ENCODE peak calls at places on chromosomes 13 and 19, in six cellular contexts. A is left ventricle myocardium inferior, T is heart left ventricle, W is pancreas, B is cardiac muscle cell, Q is colonic mucosa. Z is an unnamed sample.

GRCh38 chr19:1422943-1423342 is 15.3 kb upstream of the RPS15 start:
- DNase-seq in Q (no peak), B (no peak), T (no peak), W (no peak), A (no peak), Z (no peak)

GRCh38 chr19:6135367-6135766 is at the start of gene ACSBG2:
- DNase-seq in T (no peak), A (no peak), B (no peak), W (no peak), Q (no peak), Z (no peak)

GRCh38 chr19:5147074-5147970 is 178.4 kb downstream of the KDM4B start:
- DNase-seq in Q (no peak), B (no peak), A (no peak), T (peak; percentile 55), W (peak; percentile 0), Z (no peak)

GRCh38 chr19:17796013-17796837 is 1.3 kb downstream of the B3GNT3 start:
- DNase-seq in T (no peak), W (no peak), A (no peak), Q (peak; percentile 92), B (no peak), Z (peak; percentile 86)

GRCh38 chr19:17922138-17922537 is 10.7 kb upstream of the CCDC124 start:
- DNase-seq in Q (no peak), A (no peak), B (no peak), T (no peak), W (no peak), Z (peak; percentile 59)

GRCh38 chr19:33767898-33768413 is 28.7 kb upstream of the KCTD15 start:
- DNase-seq in Q (no peak), B (peak; percentile 33), W (no peak), A (no peak), T (no peak), Z (peak; percentile 66)

GRCh38 chr13:22861958-22862466 is 318.8 kb upstream of the SGCG start:
- DNase-seq in B (no peak), T (no peak), A (no peak), W (no peak), Q (no peak), Z (no peak)

GRCh38 chr19:47663911-47664771 is 49.1 kb upstream of the EHD2 start:
- DNase-seq in W (peak; percentile 26), Q (peak; percentile 44), B (peak; percentile 100), T (no peak), A (peak; percentile 66), Z (peak; percentile 73)

GRCh38 chr19:49915271-49915670 is 13.7 kb upstream of the ATF5 start:
- DNase-seq in Q (no peak), B (no peak), A (no peak), W (no peak), T (no peak), Z (no peak)

GRCh38 chr19:45902651-45903625 is 525 bp upstream of the MYPOP start:
- DNase-seq in B (peak; percentile 98), Q (peak; percentile 98), A (peak; percentile 98), T (peak; percentile 100), W (peak; percentile 97), Z (peak; percentile 100)

GRCh38 chr19:54164369-54165068 is 5.0 kb upstream of the LENG1 start:
- DNase-seq in Q (peak; percentile 95), B (peak; percentile 59), A (no peak), T (peak; percentile 91), W (no peak), Z (peak; percentile 71)

GRCh38 chr19:38262585-38263268 is 1.6 kb upstream of the SPINT2 start:
- DNase-seq in T (no peak), W (no peak), Q (no peak), B (no peak), A (no peak), Z (no peak)

GRCh38 chr13:97715763-97716162 is 237.7 kb upstream of the IPO5 start:
- DNase-seq in T (no peak), Q (no peak), B (peak; percentile 20), A (no peak), W (no peak), Z (no peak)

GRCh38 chr13:46184277-46184699 is 2.3 kb upstream of the LCP1 start:
- DNase-seq in T (no peak), A (peak; percentile 22), Q (peak; percentile 43), W (no peak), B (peak; percentile 28), Z (peak; percentile 47)

GRCh38 chr13:106521101-106521799 is 14.2 kb downstream of the EFNB2 start:
- DNase-seq in Q (no peak), B (no peak), T (no peak), A (no peak), W (no peak), Z (no peak)

GRCh38 chr13:113731192-113732175 is 27.5 kb upstream of the TMEM255B start:
- DNase-seq in B (no peak), Q (no peak), T (peak; percentile 34), W (no peak), A (no peak), Z (peak; percentile 21)

GRCh38 chr19:23377276-23377675 is 18.0 kb downstream of the ZNF91 start:
- DNase-seq in Q (no peak), W (no peak), T (no peak), A (no peak), B (no peak), Z (no peak)

GRCh38 chr13:24458736-24459135 is 53.8 kb downstream of the PARP4 start:
- DNase-seq in Q (no peak), B (peak; percentile 52), W (no peak), T (no peak), A (no peak), Z (no peak)

GRCh38 chr13:68970532-68970931 is 1137.1 kb upstream of the ATXN8OS start:
- DNase-seq in A (no peak), T (no peak), Q (no peak), W (no peak), B (no peak), Z (no peak)

GRCh38 chr19:36245210-36246005 is 30.5 kb downstream of the ZNF146 start:
- DNase-seq in A (no peak), B (peak; percentile 26), W (no peak), T (no peak), Q (no peak), Z (no peak)

GRCh38 chr19:36246006-36246391 is 31.1 kb downstream of the ZNF146 start:
- DNase-seq in T (no peak), A (no peak), W (no peak), B (peak; percentile 22), Q (no peak), Z (no peak)

GRCh38 chr19:36244066-36244465 is 29.2 kb downstream of the ZNF146 start:
- DNase-seq in A (no peak), Q (no peak), W (no peak), T (no peak), B (no peak), Z (no peak)
- H3K9me3 ChIP-seq in A (no peaks in the 10 kb centered on the region), Q (no peaks in the 10 kb centered on the region), W (no peaks in the 10 kb centered on the region), T (no peaks in the 10 kb centered on the region), B (no peaks in the 10 kb centered on the region), Z (no peaks in the 10 kb centered on the region)

GRCh38 chr13:62357887-62358645 is 942.4 kb upstream of the PCDH20 start:
- DNase-seq in Q (no peak), T (no peak), A (no peak), W (no peak), B (peak; percentile 56), Z (peak; percentile 76)
- TF ChIP-seq CTCF in Q (no peak), T (no peak), A (no peak), W (peak; percentile 12), B (peak; percentile 45), Z (peak; percentile 84)

GRCh38 chr13:108060111-108060510 is 155.2 kb downstream of the LIG4 start:
- DNase-seq in A (no peak), Q (no peak), B (no peak), T (no peak), W (no peak), Z (no peak)
- H3K9me3 ChIP-seq in A (peaks cover 16% of the 10 kb centered on the region), Q (no peaks in the 10 kb centered on the region), B (no peaks in the 10 kb centered on the region), T (no peaks in the 10 kb centered on the region), W (no peaks in the 10 kb centered on the region), Z (peaks cover 3% of the 10 kb centered on the region)

GRCh38 chr19:52007436-52007804 is 591 bp downstream of the ZNF615 start:
- DNase-seq in T (no peak), W (peak; percentile 31), B (peak; percentile 12), A (no peak), Q (no peak), Z (no peak)
- TF ChIP-seq CTCF in T (no peak), W (no peak), B (no peak), A (no peak), Q (no peak), Z (no peak)

DNA sequence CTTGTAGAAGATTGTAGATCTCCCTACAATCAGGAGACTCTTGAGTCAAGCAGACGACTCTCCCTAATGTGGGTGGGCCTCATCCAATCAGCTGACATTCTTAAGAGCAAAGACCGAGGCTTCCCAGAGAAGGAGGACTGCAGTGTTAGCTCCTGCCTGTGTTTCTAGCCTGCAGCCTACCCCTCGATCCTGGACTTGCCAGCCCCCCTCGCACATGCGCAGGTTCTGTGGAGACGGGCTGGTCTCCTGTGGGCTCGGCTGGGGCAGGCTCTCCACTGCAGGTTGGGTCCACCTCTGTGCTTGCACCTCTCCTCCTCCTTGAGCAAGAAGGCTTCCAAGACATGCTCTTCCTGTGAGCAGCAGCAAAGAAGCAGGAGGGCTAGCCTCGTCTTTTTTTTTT is 185.2 kb upstream of the SOX1 start:
- DNase-seq in B (no peak), Q (no peak), W (no peak), T (no peak), A (no peak), Z (no peak)
- H3K9me3 ChIP-seq in B (no peaks in the 10 kb centered on the region), Q (no peaks in the 10 kb centered on the region), W (no peaks in the 10 kb centered on the region), T (no peaks in the 10 kb centered on the region), A (no peaks in the 10 kb centered on the region), Z (no peaks in the 10 kb centered on the region)

DNA sequence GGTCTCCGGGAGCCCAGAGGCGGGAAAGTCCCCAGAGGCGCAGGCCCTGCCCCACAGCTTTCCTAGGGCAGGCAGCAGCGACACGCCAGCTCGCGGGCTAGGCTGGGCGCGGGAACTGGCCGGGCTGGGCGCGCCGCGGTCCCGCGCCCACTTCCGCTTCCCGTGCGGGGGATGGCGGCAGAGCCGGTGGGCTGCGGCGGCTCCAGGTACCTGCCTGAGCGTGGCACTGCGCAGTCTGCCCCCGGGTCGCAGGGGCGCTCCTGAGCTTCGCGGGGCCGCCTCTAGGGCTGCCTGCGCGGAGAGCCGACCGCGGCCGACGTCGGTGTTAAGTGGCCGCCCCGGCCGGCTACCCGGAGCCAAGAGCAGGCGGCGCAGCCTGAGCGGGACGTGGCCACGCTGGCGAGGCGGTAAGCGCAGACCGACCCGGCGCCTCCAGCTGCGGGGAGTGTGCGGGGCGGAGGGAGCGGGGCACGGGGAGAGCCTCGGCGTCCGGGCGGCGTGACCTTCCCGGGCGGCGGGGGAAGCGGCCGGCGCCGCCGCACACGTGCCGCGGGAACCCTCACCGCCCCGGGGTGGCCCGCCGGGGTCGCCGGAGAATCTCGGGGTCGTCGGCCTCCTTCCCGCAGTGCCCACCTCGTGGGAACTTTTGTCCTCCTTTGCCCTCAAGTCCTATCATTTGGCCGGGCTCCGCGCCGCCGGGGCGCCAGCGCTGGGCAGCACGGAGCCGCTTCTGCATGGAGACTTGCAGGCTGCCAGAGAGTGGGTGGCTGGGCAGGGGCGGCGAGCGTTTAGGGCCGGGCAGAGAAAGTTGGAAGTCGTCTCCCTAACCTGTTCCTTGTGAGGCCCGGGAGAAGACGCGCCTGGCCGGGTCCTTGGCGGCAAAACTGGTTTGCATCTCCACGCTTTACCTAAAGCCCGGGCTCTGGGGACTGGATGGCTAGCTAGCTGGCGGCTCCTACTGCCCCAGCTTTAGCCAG is 31.4 kb upstream of the MPHOSPH8 start:
- DNase-seq in T (peak; percentile 70), A (peak; percentile 38), B (peak; percentile 65), W (peak; percentile 19), Q (peak; percentile 30), Z (peak; percentile 81)
- TF ChIP-seq CTCF in T (no peak), A (peak; percentile 55), B (no peak), W (no peak), Q (no peak), Z (no peak)

GRCh38 chr19:42658148-42658547 is 63.4 kb upstream of the CEACAM8 start:
- DNase-seq in T (no peak), W (no peak), A (no peak), B (peak; percentile 26), Q (no peak), Z (no peak)
- H3K9me3 ChIP-seq in T (no peaks in the 10 kb centered on the region), W (no peaks in the 10 kb centered on the region), A (peaks cover 18% of the 10 kb centered on the region), B (no peaks in the 10 kb centered on the region), Q (no peaks in the 10 kb centered on the region), Z (no peaks in the 10 kb centered on the region)

GRCh38 chr13:62653371-62653770 is 1237.7 kb upstream of the PCDH20 start:
- DNase-seq in B (no peak), Q (no peak), T (no peak), A (no peak), W (no peak), Z (no peak)
- TF ChIP-seq CTCF in B (no peak), Q (no peak), T (no peak), A (no peak), W (no peak), Z (no peak)